ENCODE peak calls at places on chromosomes 7 and 10, in four cellular contexts. L, A, N and O are unnamed samples.

GRCh38 chr7:139452948-139453672 is 30.4 kb downstream of the KLRG2 start:
- DNase-seq in A (no peak), L (peak), N (no peak), O (no peak)

GRCh38 chr10:107034023-107034422 is 130.5 kb downstream of the SORCS1 start:
- DNase-seq in L (no peak), A (no peak), N (no peak), O (no peak)

GRCh38 chr7:95828824-95829428 is 56.6 kb downstream of the DYNC1I1 start:
- DNase-seq in N (no peak), A (no peak), L (no peak), O (no peak)

GRCh38 chr7:156764016-156764669 is 123.6 kb downstream of the RNF32 start:
- DNase-seq in L (peak), A (no peak), N (peak), O (no peak)

GRCh38 chr7:73809454-73810090 is 21.2 kb upstream of the CLDN4 start:
- DNase-seq in A (no peak), N (no peak), L (no peak), O (no peak)

GRCh38 chr10:77925795-77926565 is 575 bp downstream of the DLG5 start:
- DNase-seq in A (no peak), N (peak), L (peak), O (peak)

GRCh38 chr7:50436133-50436802 is 13.9 kb downstream of the FIGNL1 start:
- DNase-seq in A (no peak), N (no peak), L (no peak), O (no peak)

GRCh38 chr10:60726253-60726652 is 52.0 kb upstream of the CDK1 start:
- DNase-seq in L (no peak), N (no peak), A (no peak), O (no peak)

GRCh38 chr10:3835770-3836169 is 50.8 kb upstream of the KLF6 start:
- DNase-seq in N (peak), A (no peak), L (no peak), O (no peak)

GRCh38 chr7:158541330-158542010 is 46.2 kb downstream of the PTPRN2 start:
- DNase-seq in L (no peak), A (peak), N (no peak), O (peak)

GRCh38 chr10:112689327-112689726 is 242.3 kb downstream of the VTI1A start:
- DNase-seq in N (no peak), A (no peak), L (peak), O (no peak)

GRCh38 chr10:69303632-69304035 is 25.3 kb downstream of the HK1 start:
- DNase-seq in N (no peak), A (no peak), L (no peak), O (no peak)

GRCh38 chr10:98572594-98572993 is 125.9 kb upstream of the HPS1 start:
- DNase-seq in N (no peak), L (no peak), A (no peak), O (no peak)

GRCh38 chr10:7478727-7479457 is 68.1 kb upstream of the SFMBT2 start:
- DNase-seq in A (no peak), N (no peak), L (no peak), O (no peak)

GRCh38 chr10:87030912-87031635 is 11.0 kb downstream of the FAM25A start:
- DNase-seq in N (no peak), A (no peak), L (no peak), O (no peak)

GRCh38 chr10:110138197-110138812 is 69.1 kb upstream of the MXI1 start:
- DNase-seq in N (peak), L (peak), A (peak), O (no peak)

GRCh38 chr10:75612904-75613684 is 181.7 kb downstream of the LRMDA start:
- DNase-seq in A (no peak), N (no peak), L (no peak), O (no peak)

GRCh38 chr7:106304575-106304974 is 19.8 kb upstream of the NAMPT start:
- DNase-seq in A (no peak), N (no peak), L (no peak), O (no peak)

GRCh38 chr10:130388746-130389145 is 252.6 kb downstream of the GLRX3 start:
- DNase-seq in A (no peak), L (no peak), N (no peak), O (no peak)